ENCODE peak calls at places on chromosome 6, in five cellular contexts. T is HepG2, N is H1, M is K562, E is SK-N-SH. D is an unnamed sample.

GRCh38 chr6:140071115-140071514 is 696.7 kb upstream of the CITED2 start:
- DNase-seq in T (no peak), N (no peak), M (no peak), E (peak; percentile 24), D (no peak)

GRCh38 chr6:30714263-30714662 is 2.8 kb downstream of the MDC1 start:
- DNase-seq in T (no peak), N (no peak), M (no peak), E (no peak), D (no peak)

GRCh38 chr6:35735452-35735851 is 1.4 kb upstream of the ARMC12 start:
- DNase-seq in T (no peak), N (no peak), M (no peak), E (no peak), D (no peak)

GRCh38 chr6:81708306-81708705 is 44.2 kb downstream of the TENT5A start:
- DNase-seq in T (no peak), N (peak; percentile 59), M (no peak), E (no peak), D (no peak)

GRCh38 chr6:159826004-159826403 is 25.9 kb downstream of the PNLDC1 start:
- DNase-seq in T (no peak), N (no peak), M (no peak), E (no peak), D (no peak)

GRCh38 chr6:129498950-129499870 is 210.8 kb downstream of the ARHGAP18 start:
- DNase-seq in T (peak; percentile 58), N (no peak), M (peak; percentile 31), E (peak; percentile 9), D (no peak)

GRCh38 chr6:5786321-5787053 is 220.2 kb downstream of the NRN1 start:
- DNase-seq in T (no peak), N (no peak), M (no peak), E (no peak), D (no peak)

GRCh38 chr6:90894285-90895144 is 307.6 kb upstream of the MAP3K7 start:
- DNase-seq in T (no peak), N (no peak), M (no peak), E (no peak), D (no peak)

GRCh38 chr6:70652216-70652615 is 15.5 kb upstream of the SMAP1 start:
- DNase-seq in T (peak; percentile 24), N (no peak), M (no peak), E (no peak), D (no peak)

GRCh38 chr6:134458857-134459657 is 141.1 kb upstream of the SGK1 start:
- DNase-seq in T (no peak), N (no peak), M (no peak), E (no peak), D (no peak)

GRCh38 chr6:42260972-42261371 is 43.3 kb upstream of the MRPS10 start:
- DNase-seq in T (no peak), N (no peak), M (peak; percentile 82), E (peak; percentile 83), D (no peak)

GRCh38 chr6:43509984-43510826 is at the start of gene LRRC73:
- DNase-seq in T (peak; percentile 64), N (no peak), M (peak; percentile 90), E (peak; percentile 94), D (no peak)

GRCh38 chr6:144741659-144742058 is 456.5 kb downstream of the UTRN start:
- DNase-seq in T (peak; percentile 6), N (no peak), M (no peak), E (no peak), D (no peak)

GRCh38 chr6:28695671-28696537 is 170.2 kb downstream of the GPX5 start:
- DNase-seq in T (no peak), N (no peak), M (no peak), E (no peak), D (no peak)

GRCh38 chr6:159043236-159043635 is 1.6 kb downstream of the TAGAP start:
- DNase-seq in T (no peak), N (no peak), M (no peak), E (no peak), D (no peak)

GRCh38 chr6:113078791-113079190 is 731.7 kb downstream of the RFPL4B start:
- DNase-seq in T (no peak), N (no peak), M (no peak), E (no peak), D (no peak)
- H2AFZ ChIP-seq in T (no peak overlapping the region), N (no peak overlapping the region), M (no peak overlapping the region), E (no peak overlapping the region), D (no peak overlapping the region)

GRCh38 chr6:1524040-1524480 is 85.7 kb upstream of the FOXC1 start:
- DNase-seq in T (no peak), N (peak; percentile 61), M (peak; percentile 91), E (peak; percentile 84), D (no peak)
- TF ChIP-seq TAF1 in T (no peak), N (no peak), M (no peak), E (no peak), D (no peak)

DNA sequence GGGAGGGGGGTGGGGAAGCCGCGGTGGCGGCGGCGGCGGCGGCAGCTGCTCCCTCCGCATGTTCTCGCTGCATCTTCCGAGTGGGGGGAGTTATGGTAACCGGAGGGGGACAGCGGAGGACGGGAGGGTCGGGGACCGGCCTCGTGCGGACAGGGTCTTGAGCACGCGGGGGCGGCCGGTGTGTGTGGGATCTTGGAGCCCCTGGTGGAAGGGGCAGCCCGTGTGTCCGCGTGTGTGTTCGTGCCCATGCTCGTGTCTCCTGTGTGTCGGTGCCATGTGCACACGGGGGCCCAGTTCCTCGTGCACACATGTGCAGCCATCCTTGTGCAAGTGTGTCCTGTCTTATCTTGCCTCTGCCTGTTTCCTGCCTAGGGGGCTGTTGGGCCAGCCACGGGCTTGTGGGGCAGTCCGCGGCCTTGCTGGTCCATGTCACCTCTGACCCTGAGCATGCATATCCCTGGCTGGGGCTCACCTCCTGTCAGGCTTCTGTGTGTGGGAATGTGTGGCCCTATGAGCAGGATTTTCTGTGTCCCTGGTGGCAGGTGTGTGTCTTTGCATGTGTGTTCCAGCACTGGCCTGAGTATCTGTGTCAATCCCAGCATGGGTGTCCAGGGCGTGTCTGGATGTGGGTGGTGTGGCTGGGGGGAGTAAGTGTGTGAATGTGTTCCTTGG is 8.5 kb downstream of the SYNGAP1 start:
- DNase-seq in T (peak; percentile 79), N (no peak), M (peak; percentile 75), E (peak; percentile 71), D (no peak)
- H2AFZ ChIP-seq in T (no peak overlapping the region), N (no peak overlapping the region), M (peak overlapping the region; percentile 77), E (no peak overlapping the region), D (peak overlapping the region; percentile 59)

DNA sequence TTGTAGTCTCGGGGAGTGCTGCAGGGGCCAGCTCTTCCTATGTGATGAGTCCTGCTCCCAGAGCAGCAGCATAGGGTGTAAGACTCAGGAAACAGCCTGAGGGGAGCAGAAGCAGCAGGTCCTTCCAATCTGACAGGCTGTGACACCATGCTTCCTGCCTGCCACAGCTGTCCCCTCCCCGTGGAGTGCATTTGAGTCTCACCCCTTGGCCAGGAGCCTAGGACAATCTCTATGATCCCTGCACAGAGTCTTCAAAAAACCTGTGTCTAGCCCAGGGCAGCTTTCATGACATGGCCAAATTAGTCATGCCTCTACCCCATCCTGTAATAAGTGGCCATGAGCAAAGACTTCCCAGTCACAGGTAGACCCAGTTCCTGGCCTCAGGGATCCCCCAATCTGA is 23.1 kb upstream of the LRFN2 start:
- DNase-seq in T (no peak), N (no peak), M (no peak), E (no peak), D (no peak)
- TF ChIP-seq TAF1 in T (no peak), N (no peak), M (no peak), E (no peak), D (no peak)

D was measured in GM12878.